ENCODE peak calls at places on chromosomes 12 and 14, in ten cellular contexts. One of them, this sample, is unnamed.

GRCh38 chr12:122021822-122022392 is at the start of gene BCL7A:
- DNase-seq in AG04449: no peak
- DNase-seq in KG1: peak
- DNase-seq in stimulated activated CD8-positive, alpha-beta memory T cell treated with anti-CD3 and anti-CD28 coated beads, Interleukin-15, amount 100 ng/mL, for 24 hours: peak
- DNase-seq in SK-N-SH: peak
- DNase-seq in pons: peak
- DNase-seq in IMR-90: peak
- DNase-seq in GM04503: no peak
- DNase-seq in stimulated activated CD4-positive, alpha-beta T cell treated with anti-CD3 and anti-CD28 coated beads, Interleukin-15, amount 100 ng/mL, for 1 hour: peak
- DNase-seq in T-helper 1 cell: no peak
- DNase-seq in this sample: peak

GRCh38 chr14:33792387-33793368 is 158.2 kb downstream of the EGLN3 start:
- DNase-seq in AG04449: peak
- DNase-seq in KG1: peak
- DNase-seq in stimulated activated CD8-positive, alpha-beta memory T cell treated with anti-CD3 and anti-CD28 coated beads, Interleukin-15, amount 100 ng/mL, for 24 hours: peak
- DNase-seq in SK-N-SH: peak
- DNase-seq in pons: peak
- DNase-seq in IMR-90: peak
- DNase-seq in GM04503: no peak
- DNase-seq in stimulated activated CD4-positive, alpha-beta T cell treated with anti-CD3 and anti-CD28 coated beads, Interleukin-15, amount 100 ng/mL, for 1 hour: peak
- DNase-seq in T-helper 1 cell: peak
- DNase-seq in this sample: peak

GRCh38 chr12:103677905-103678304 is 90.8 kb downstream of the STAB2 start:
- DNase-seq in AG04449: no peak
- DNase-seq in KG1: no peak
- DNase-seq in stimulated activated CD8-positive, alpha-beta memory T cell treated with anti-CD3 and anti-CD28 coated beads, Interleukin-15, amount 100 ng/mL, for 24 hours: no peak
- DNase-seq in SK-N-SH: no peak
- DNase-seq in pons: no peak
- DNase-seq in IMR-90: no peak
- DNase-seq in GM04503: no peak
- DNase-seq in stimulated activated CD4-positive, alpha-beta T cell treated with anti-CD3 and anti-CD28 coated beads, Interleukin-15, amount 100 ng/mL, for 1 hour: no peak
- DNase-seq in T-helper 1 cell: no peak
- DNase-seq in this sample: no peak

GRCh38 chr12:26651566-26652188 is 181.3 kb downstream of the ITPR2 start:
- DNase-seq in AG04449: no peak
- DNase-seq in KG1: peak
- DNase-seq in stimulated activated CD8-positive, alpha-beta memory T cell treated with anti-CD3 and anti-CD28 coated beads, Interleukin-15, amount 100 ng/mL, for 24 hours: peak
- DNase-seq in SK-N-SH: peak
- DNase-seq in pons: peak
- DNase-seq in IMR-90: peak
- DNase-seq in GM04503: no peak
- DNase-seq in stimulated activated CD4-positive, alpha-beta T cell treated with anti-CD3 and anti-CD28 coated beads, Interleukin-15, amount 100 ng/mL, for 1 hour: no peak
- DNase-seq in T-helper 1 cell: no peak
- DNase-seq in this sample: peak

GRCh38 chr12:31989987-31990386 is 30.8 kb downstream of the RESF1 start:
- DNase-seq in AG04449: no peak
- DNase-seq in KG1: no peak
- DNase-seq in stimulated activated CD8-positive, alpha-beta memory T cell treated with anti-CD3 and anti-CD28 coated beads, Interleukin-15, amount 100 ng/mL, for 24 hours: no peak
- DNase-seq in SK-N-SH: no peak
- DNase-seq in pons: no peak
- DNase-seq in IMR-90: peak
- DNase-seq in GM04503: no peak
- DNase-seq in stimulated activated CD4-positive, alpha-beta T cell treated with anti-CD3 and anti-CD28 coated beads, Interleukin-15, amount 100 ng/mL, for 1 hour: no peak
- DNase-seq in T-helper 1 cell: no peak
- DNase-seq in this sample: no peak

GRCh38 chr12:56389215-56389850 is 26.7 kb upstream of the APOF start:
- DNase-seq in AG04449: no peak
- DNase-seq in KG1: no peak
- DNase-seq in stimulated activated CD8-positive, alpha-beta memory T cell treated with anti-CD3 and anti-CD28 coated beads, Interleukin-15, amount 100 ng/mL, for 24 hours: no peak
- DNase-seq in SK-N-SH: no peak
- DNase-seq in pons: no peak
- DNase-seq in IMR-90: no peak
- DNase-seq in GM04503: no peak
- DNase-seq in stimulated activated CD4-positive, alpha-beta T cell treated with anti-CD3 and anti-CD28 coated beads, Interleukin-15, amount 100 ng/mL, for 1 hour: no peak
- DNase-seq in T-helper 1 cell: no peak
- DNase-seq in this sample: no peak

GRCh38 chr14:23095196-23096108 is at the start of gene C14orf119:
- DNase-seq in AG04449: peak
- DNase-seq in KG1: no peak
- DNase-seq in stimulated activated CD8-positive, alpha-beta memory T cell treated with anti-CD3 and anti-CD28 coated beads, Interleukin-15, amount 100 ng/mL, for 24 hours: no peak
- DNase-seq in SK-N-SH: peak
- DNase-seq in pons: peak
- DNase-seq in IMR-90: peak
- DNase-seq in GM04503: peak
- DNase-seq in stimulated activated CD4-positive, alpha-beta T cell treated with anti-CD3 and anti-CD28 coated beads, Interleukin-15, amount 100 ng/mL, for 1 hour: peak
- DNase-seq in T-helper 1 cell: peak
- DNase-seq in this sample: peak

GRCh38 chr12:12776261-12776660 is 9.2 kb upstream of the APOLD1 start:
- DNase-seq in AG04449: no peak
- DNase-seq in KG1: no peak
- DNase-seq in stimulated activated CD8-positive, alpha-beta memory T cell treated with anti-CD3 and anti-CD28 coated beads, Interleukin-15, amount 100 ng/mL, for 24 hours: no peak
- DNase-seq in SK-N-SH: no peak
- DNase-seq in pons: no peak
- DNase-seq in IMR-90: peak
- DNase-seq in GM04503: no peak
- DNase-seq in stimulated activated CD4-positive, alpha-beta T cell treated with anti-CD3 and anti-CD28 coated beads, Interleukin-15, amount 100 ng/mL, for 1 hour: no peak
- DNase-seq in T-helper 1 cell: no peak
- DNase-seq in this sample: no peak

GRCh38 chr12:52415870-52416750 is 10.0 kb upstream of the KRT82 start:
- DNase-seq in AG04449: peak
- DNase-seq in KG1: no peak
- DNase-seq in stimulated activated CD8-positive, alpha-beta memory T cell treated with anti-CD3 and anti-CD28 coated beads, Interleukin-15, amount 100 ng/mL, for 24 hours: no peak
- DNase-seq in SK-N-SH: no peak
- DNase-seq in pons: peak
- DNase-seq in IMR-90: peak
- DNase-seq in GM04503: peak
- DNase-seq in stimulated activated CD4-positive, alpha-beta T cell treated with anti-CD3 and anti-CD28 coated beads, Interleukin-15, amount 100 ng/mL, for 1 hour: no peak
- DNase-seq in T-helper 1 cell: no peak
- DNase-seq in this sample: no peak

GRCh38 chr12:72089678-72090077 is 151.0 kb downstream of the TPH2 start:
- DNase-seq in AG04449: no peak
- DNase-seq in KG1: no peak
- DNase-seq in stimulated activated CD8-positive, alpha-beta memory T cell treated with anti-CD3 and anti-CD28 coated beads, Interleukin-15, amount 100 ng/mL, for 24 hours: no peak
- DNase-seq in SK-N-SH: no peak
- DNase-seq in pons: no peak
- DNase-seq in IMR-90: no peak
- DNase-seq in GM04503: no peak
- DNase-seq in stimulated activated CD4-positive, alpha-beta T cell treated with anti-CD3 and anti-CD28 coated beads, Interleukin-15, amount 100 ng/mL, for 1 hour: no peak
- DNase-seq in T-helper 1 cell: no peak
- DNase-seq in this sample: no peak

GRCh38 chr12:1936406-1937320 is 18.2 kb upstream of the CACNA2D4 start:
- DNase-seq in AG04449: peak
- DNase-seq in KG1: no peak
- DNase-seq in stimulated activated CD8-positive, alpha-beta memory T cell treated with anti-CD3 and anti-CD28 coated beads, Interleukin-15, amount 100 ng/mL, for 24 hours: no peak
- DNase-seq in SK-N-SH: peak
- DNase-seq in pons: peak
- DNase-seq in IMR-90: peak
- DNase-seq in GM04503: no peak
- DNase-seq in stimulated activated CD4-positive, alpha-beta T cell treated with anti-CD3 and anti-CD28 coated beads, Interleukin-15, amount 100 ng/mL, for 1 hour: no peak
- DNase-seq in T-helper 1 cell: no peak
- DNase-seq in this sample: no peak

GRCh38 chr14:94334837-94335236 is 11.7 kb upstream of the SERPINA6 start:
- DNase-seq in AG04449: no peak
- DNase-seq in KG1: no peak
- DNase-seq in stimulated activated CD8-positive, alpha-beta memory T cell treated with anti-CD3 and anti-CD28 coated beads, Interleukin-15, amount 100 ng/mL, for 24 hours: no peak
- DNase-seq in SK-N-SH: no peak
- DNase-seq in pons: no peak
- DNase-seq in IMR-90: no peak
- DNase-seq in GM04503: no peak
- DNase-seq in stimulated activated CD4-positive, alpha-beta T cell treated with anti-CD3 and anti-CD28 coated beads, Interleukin-15, amount 100 ng/mL, for 1 hour: no peak
- DNase-seq in T-helper 1 cell: no peak
- DNase-seq in this sample: no peak

GRCh38 chr14:91399868-91400640 is 17.6 kb downstream of the CCDC88C start:
- DNase-seq in AG04449: no peak
- DNase-seq in KG1: no peak
- DNase-seq in stimulated activated CD8-positive, alpha-beta memory T cell treated with anti-CD3 and anti-CD28 coated beads, Interleukin-15, amount 100 ng/mL, for 24 hours: no peak
- DNase-seq in SK-N-SH: no peak
- DNase-seq in pons: no peak
- DNase-seq in IMR-90: no peak
- DNase-seq in GM04503: no peak
- DNase-seq in stimulated activated CD4-positive, alpha-beta T cell treated with anti-CD3 and anti-CD28 coated beads, Interleukin-15, amount 100 ng/mL, for 1 hour: no peak
- DNase-seq in T-helper 1 cell: no peak
- DNase-seq in this sample: no peak

GRCh38 chr14:21734457-21735074 is 60.9 kb upstream of the OR4E1 start:
- DNase-seq in AG04449: no peak
- DNase-seq in KG1: peak
- DNase-seq in stimulated activated CD8-positive, alpha-beta memory T cell treated with anti-CD3 and anti-CD28 coated beads, Interleukin-15, amount 100 ng/mL, for 24 hours: no peak
- DNase-seq in SK-N-SH: peak
- DNase-seq in pons: peak
- DNase-seq in IMR-90: peak
- DNase-seq in GM04503: no peak
- DNase-seq in stimulated activated CD4-positive, alpha-beta T cell treated with anti-CD3 and anti-CD28 coated beads, Interleukin-15, amount 100 ng/mL, for 1 hour: no peak
- DNase-seq in T-helper 1 cell: no peak
- DNase-seq in this sample: peak

GRCh38 chr12:69685810-69686209 is 13.3 kb downstream of the BEST3 start:
- DNase-seq in AG04449: peak
- DNase-seq in KG1: no peak
- DNase-seq in stimulated activated CD8-positive, alpha-beta memory T cell treated with anti-CD3 and anti-CD28 coated beads, Interleukin-15, amount 100 ng/mL, for 24 hours: no peak
- DNase-seq in SK-N-SH: no peak
- DNase-seq in pons: no peak
- DNase-seq in IMR-90: peak
- DNase-seq in GM04503: peak
- DNase-seq in stimulated activated CD4-positive, alpha-beta T cell treated with anti-CD3 and anti-CD28 coated beads, Interleukin-15, amount 100 ng/mL, for 1 hour: no peak
- DNase-seq in T-helper 1 cell: no peak
- DNase-seq in this sample: no peak

GRCh38 chr14:105974902-105975301 is 448.5 kb downstream of the TMEM121 start:
- DNase-seq in AG04449: no peak
- DNase-seq in KG1: peak
- DNase-seq in stimulated activated CD8-positive, alpha-beta memory T cell treated with anti-CD3 and anti-CD28 coated beads, Interleukin-15, amount 100 ng/mL, for 24 hours: peak
- DNase-seq in SK-N-SH: peak
- DNase-seq in pons: no peak
- DNase-seq in IMR-90: no peak
- DNase-seq in GM04503: no peak
- DNase-seq in stimulated activated CD4-positive, alpha-beta T cell treated with anti-CD3 and anti-CD28 coated beads, Interleukin-15, amount 100 ng/mL, for 1 hour: peak
- DNase-seq in T-helper 1 cell: peak
- DNase-seq in this sample: no peak

GRCh38 chr14:23626946-23627345 is 9.2 kb upstream of the DHRS2 start:
- DNase-seq in AG04449: no peak
- DNase-seq in KG1: no peak
- DNase-seq in stimulated activated CD8-positive, alpha-beta memory T cell treated with anti-CD3 and anti-CD28 coated beads, Interleukin-15, amount 100 ng/mL, for 24 hours: no peak
- DNase-seq in SK-N-SH: no peak
- DNase-seq in pons: no peak
- DNase-seq in IMR-90: no peak
- DNase-seq in GM04503: no peak
- DNase-seq in stimulated activated CD4-positive, alpha-beta T cell treated with anti-CD3 and anti-CD28 coated beads, Interleukin-15, amount 100 ng/mL, for 1 hour: no peak
- DNase-seq in T-helper 1 cell: no peak
- DNase-seq in this sample: no peak

GRCh38 chr14:61724133-61724532 is 28.8 kb downstream of the HIF1A start:
- DNase-seq in AG04449: no peak
- DNase-seq in KG1: no peak
- DNase-seq in stimulated activated CD8-positive, alpha-beta memory T cell treated with anti-CD3 and anti-CD28 coated beads, Interleukin-15, amount 100 ng/mL, for 24 hours: no peak
- DNase-seq in SK-N-SH: no peak
- DNase-seq in pons: no peak
- DNase-seq in IMR-90: no peak
- DNase-seq in GM04503: no peak
- DNase-seq in stimulated activated CD4-positive, alpha-beta T cell treated with anti-CD3 and anti-CD28 coated beads, Interleukin-15, amount 100 ng/mL, for 1 hour: no peak
- DNase-seq in T-helper 1 cell: no peak
- DNase-seq in this sample: no peak

GRCh38 chr14:20690848-20691640 is 2.5 kb downstream of the ANG start:
- DNase-seq in AG04449: no peak
- DNase-seq in KG1: peak
- DNase-seq in stimulated activated CD8-positive, alpha-beta memory T cell treated with anti-CD3 and anti-CD28 coated beads, Interleukin-15, amount 100 ng/mL, for 24 hours: no peak
- DNase-seq in SK-N-SH: peak
- DNase-seq in pons: peak
- DNase-seq in IMR-90: peak
- DNase-seq in GM04503: peak
- DNase-seq in stimulated activated CD4-positive, alpha-beta T cell treated with anti-CD3 and anti-CD28 coated beads, Interleukin-15, amount 100 ng/mL, for 1 hour: no peak
- DNase-seq in T-helper 1 cell: no peak
- DNase-seq in this sample: peak

GRCh38 chr12:122013136-122013535 is 8.5 kb upstream of the BCL7A start:
- DNase-seq in AG04449: no peak
- DNase-seq in KG1: no peak
- DNase-seq in stimulated activated CD8-positive, alpha-beta memory T cell treated with anti-CD3 and anti-CD28 coated beads, Interleukin-15, amount 100 ng/mL, for 24 hours: no peak
- DNase-seq in SK-N-SH: no peak
- DNase-seq in pons: no peak
- DNase-seq in IMR-90: no peak
- DNase-seq in GM04503: no peak
- DNase-seq in stimulated activated CD4-positive, alpha-beta T cell treated with anti-CD3 and anti-CD28 coated beads, Interleukin-15, amount 100 ng/mL, for 1 hour: no peak
- DNase-seq in T-helper 1 cell: no peak
- DNase-seq in this sample: no peak

GRCh38 chr12:121825041-121825523 is 21.3 kb downstream of the SETD1B start:
- DNase-seq in AG04449: no peak
- DNase-seq in KG1: no peak
- DNase-seq in stimulated activated CD8-positive, alpha-beta memory T cell treated with anti-CD3 and anti-CD28 coated beads, Interleukin-15, amount 100 ng/mL, for 24 hours: no peak
- DNase-seq in SK-N-SH: no peak
- DNase-seq in pons: no peak
- DNase-seq in IMR-90: no peak
- DNase-seq in GM04503: no peak
- DNase-seq in stimulated activated CD4-positive, alpha-beta T cell treated with anti-CD3 and anti-CD28 coated beads, Interleukin-15, amount 100 ng/mL, for 1 hour: no peak
- DNase-seq in T-helper 1 cell: no peak
- DNase-seq in this sample: no peak

GRCh38 chr12:92557422-92557724 is 145.4 kb upstream of the PLEKHG7 start:
- DNase-seq in AG04449: no peak
- DNase-seq in KG1: no peak
- DNase-seq in stimulated activated CD8-positive, alpha-beta memory T cell treated with anti-CD3 and anti-CD28 coated beads, Interleukin-15, amount 100 ng/mL, for 24 hours: no peak
- DNase-seq in SK-N-SH: no peak
- DNase-seq in pons: no peak
- DNase-seq in IMR-90: no peak
- DNase-seq in GM04503: no peak
- DNase-seq in stimulated activated CD4-positive, alpha-beta T cell treated with anti-CD3 and anti-CD28 coated beads, Interleukin-15, amount 100 ng/mL, for 1 hour: no peak
- DNase-seq in T-helper 1 cell: no peak
- DNase-seq in this sample: no peak

GRCh38 chr14:66038214-66038977 is 447.8 kb upstream of the CCDC196 start:
- DNase-seq in AG04449: peak
- DNase-seq in KG1: no peak
- DNase-seq in stimulated activated CD8-positive, alpha-beta memory T cell treated with anti-CD3 and anti-CD28 coated beads, Interleukin-15, amount 100 ng/mL, for 24 hours: no peak
- DNase-seq in SK-N-SH: no peak
- DNase-seq in pons: peak
- DNase-seq in IMR-90: peak
- DNase-seq in GM04503: no peak
- DNase-seq in stimulated activated CD4-positive, alpha-beta T cell treated with anti-CD3 and anti-CD28 coated beads, Interleukin-15, amount 100 ng/mL, for 1 hour: no peak
- DNase-seq in T-helper 1 cell: no peak
- DNase-seq in this sample: no peak